ENCODE peak calls at places on chromosomes 11 and 22, in six cellular contexts. One of them, this sample, is unnamed.

GRCh38 chr11:1936072-1936780 is 10.9 kb upstream of the MRPL23 start:
- DNase-seq in HepG2: no peak
- DNase-seq in WTC11: peak; percentile 13
- DNase-seq in H1: no peak
- DNase-seq in K562: no peak
- DNase-seq in GM12878: no peak
- DNase-seq in this sample: no peak

GRCh38 chr11:88414385-88414861 is 76.9 kb upstream of the CTSC start:
- DNase-seq in HepG2: no peak
- DNase-seq in WTC11: no peak
- DNase-seq in H1: no peak
- DNase-seq in K562: peak; percentile 31
- DNase-seq in GM12878: no peak
- DNase-seq in this sample: no peak

GRCh38 chr11:88175707-88176066 is 444 bp upstream of the RAB38 start:
- DNase-seq in HepG2: no peak
- DNase-seq in WTC11: no peak
- DNase-seq in H1: no peak
- DNase-seq in K562: no peak
- DNase-seq in GM12878: no peak
- DNase-seq in this sample: peak; percentile 26

GRCh38 chr22:45864959-45865496 is 111.9 kb downstream of the WNT7B start:
- DNase-seq in HepG2: no peak
- DNase-seq in WTC11: no peak
- DNase-seq in H1: no peak
- DNase-seq in K562: no peak
- DNase-seq in GM12878: no peak
- DNase-seq in this sample: no peak

GRCh38 chr22:46091277-46091977 is 58.9 kb upstream of the PPARA start:
- DNase-seq in HepG2: no peak
- DNase-seq in WTC11: no peak
- DNase-seq in H1: no peak
- DNase-seq in K562: no peak
- DNase-seq in GM12878: no peak
- DNase-seq in this sample: no peak

GRCh38 chr11:787084-787675 is 2.7 kb downstream of the CEND1 start:
- DNase-seq in HepG2: no peak
- DNase-seq in WTC11: no peak
- DNase-seq in H1: no peak
- DNase-seq in K562: no peak
- DNase-seq in GM12878: no peak
- DNase-seq in this sample: no peak

GRCh38 chr11:78762105-78762504 is 187.4 kb upstream of the NARS2 start:
- DNase-seq in HepG2: no peak
- DNase-seq in WTC11: no peak
- DNase-seq in H1: no peak
- DNase-seq in K562: no peak
- DNase-seq in GM12878: no peak
- DNase-seq in this sample: no peak

GRCh38 chr11:130485983-130486970 is 37.8 kb downstream of the ADAMTS15 start:
- DNase-seq in HepG2: no peak
- DNase-seq in WTC11: no peak
- DNase-seq in H1: no peak
- DNase-seq in K562: no peak
- DNase-seq in GM12878: no peak
- DNase-seq in this sample: no peak

GRCh38 chr11:10568486-10568941 is at the start of gene LYVE1:
- DNase-seq in HepG2: peak; percentile 65
- DNase-seq in WTC11: no peak
- DNase-seq in H1: no peak
- DNase-seq in K562: no peak
- DNase-seq in GM12878: no peak
- DNase-seq in this sample: no peak

GRCh38 chr11:65479184-65480145 is 19.4 kb upstream of the MALAT1 start:
- DNase-seq in HepG2: no peak
- DNase-seq in WTC11: peak; percentile 43
- DNase-seq in H1: no peak
- DNase-seq in K562: no peak
- DNase-seq in GM12878: no peak
- DNase-seq in this sample: peak; percentile 83

GRCh38 chr22:25955323-25955722 is 213.3 kb downstream of the MYO18B start:
- DNase-seq in HepG2: no peak
- DNase-seq in WTC11: no peak
- DNase-seq in H1: no peak
- DNase-seq in K562: peak; percentile 9
- DNase-seq in GM12878: no peak
- DNase-seq in this sample: peak; percentile 26

GRCh38 chr11:94732617-94733292 is 35.4 kb upstream of the AMOTL1 start:
- DNase-seq in HepG2: no peak
- DNase-seq in WTC11: no peak
- DNase-seq in H1: no peak
- DNase-seq in K562: no peak
- DNase-seq in GM12878: no peak
- DNase-seq in this sample: no peak
- TF ChIP-seq CREB1 in HepG2: no peak
- TF ChIP-seq CREB1 in WTC11: no peak
- TF ChIP-seq CREB1 in H1: no peak
- TF ChIP-seq CREB1 in K562: no peak
- TF ChIP-seq CREB1 in GM12878: no peak
- TF ChIP-seq CREB1 in this sample: no peak

GRCh38 chr22:22655452-22656108 is 11.2 kb downstream of the GGTLC2 start:
- DNase-seq in HepG2: no peak
- DNase-seq in WTC11: no peak
- DNase-seq in H1: no peak
- DNase-seq in K562: no peak
- DNase-seq in GM12878: no peak
- DNase-seq in this sample: no peak
- TF ChIP-seq CTCF in HepG2: no peak
- TF ChIP-seq CTCF in WTC11: no peak
- TF ChIP-seq CTCF in H1: no peak
- TF ChIP-seq CTCF in K562: no peak
- TF ChIP-seq CTCF in GM12878: no peak
- TF ChIP-seq CTCF in this sample: no peak

DNA sequence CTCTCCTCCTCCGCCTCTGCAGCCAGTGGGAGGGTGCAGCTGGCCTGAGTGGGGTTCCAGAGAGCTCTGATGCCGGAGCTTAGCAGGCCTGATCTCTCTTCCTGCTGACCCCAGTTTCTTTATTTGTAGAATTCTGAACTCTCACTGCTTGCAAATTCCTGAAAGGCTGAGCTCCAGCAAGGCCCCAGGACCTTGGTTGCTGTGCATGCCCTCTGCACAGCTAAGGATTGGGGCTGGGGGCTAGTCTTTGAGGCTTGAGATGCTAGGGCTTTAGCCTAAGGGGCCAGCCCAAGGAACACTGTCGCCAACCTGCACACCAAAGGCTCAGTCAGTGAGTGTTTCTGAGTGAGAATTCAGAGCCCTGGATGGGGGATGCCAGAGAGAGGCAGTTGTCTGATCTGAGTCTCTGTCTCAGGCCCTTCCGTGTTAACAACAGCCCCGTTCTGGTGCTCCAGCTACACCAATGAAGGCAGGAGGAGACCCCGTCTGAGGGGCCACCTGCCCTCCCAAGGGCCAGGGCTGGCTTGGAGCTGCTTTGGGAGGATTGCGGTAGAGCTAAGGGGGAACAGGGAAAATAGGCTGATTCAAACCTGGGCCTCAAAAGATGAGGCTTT is 106.0 kb upstream of the LMO1 start:
- DNase-seq in HepG2: no peak
- DNase-seq in WTC11: no peak
- DNase-seq in H1: no peak
- DNase-seq in K562: no peak
- DNase-seq in GM12878: no peak
- DNase-seq in this sample: no peak
- TF ChIP-seq CREB1 in HepG2: no peak
- TF ChIP-seq CREB1 in WTC11: no peak
- TF ChIP-seq CREB1 in H1: no peak
- TF ChIP-seq CREB1 in K562: no peak
- TF ChIP-seq CREB1 in GM12878: no peak
- TF ChIP-seq CREB1 in this sample: no peak

GRCh38 chr11:61650781-61651571 is 29.2 kb upstream of the DAGLA start:
- DNase-seq in HepG2: no peak
- DNase-seq in WTC11: peak; percentile 78
- DNase-seq in H1: no peak
- DNase-seq in K562: peak; percentile 52
- DNase-seq in GM12878: no peak
- DNase-seq in this sample: peak; percentile 79
- TF ChIP-seq CTCF in HepG2: no peak
- TF ChIP-seq CTCF in WTC11: no peak
- TF ChIP-seq CTCF in H1: no peak
- TF ChIP-seq CTCF in K562: no peak
- TF ChIP-seq CTCF in GM12878: no peak
- TF ChIP-seq CTCF in this sample: no peak

DNA sequence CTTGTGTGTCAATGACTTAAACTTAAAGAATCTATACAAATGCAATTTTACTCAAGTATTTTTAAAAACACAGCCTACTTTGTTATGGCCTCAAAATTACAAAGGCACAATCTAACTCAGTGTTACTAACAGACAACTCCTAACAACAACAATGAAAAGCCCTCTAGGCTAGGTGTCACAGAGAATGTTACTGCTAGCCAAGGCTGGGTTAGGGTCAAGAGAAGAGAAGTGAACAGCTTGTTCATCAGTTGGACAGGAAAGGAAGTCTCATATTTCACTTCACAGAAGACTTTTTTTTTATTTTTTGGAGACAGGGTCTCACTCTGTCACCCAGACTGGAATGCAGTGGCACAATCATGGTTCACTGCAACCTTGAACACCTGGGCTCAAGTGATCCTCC is 26.0 kb downstream of the CLDN25 start:
- DNase-seq in HepG2: no peak
- DNase-seq in WTC11: no peak
- DNase-seq in H1: no peak
- DNase-seq in K562: no peak
- DNase-seq in GM12878: no peak
- DNase-seq in this sample: no peak
- TF ChIP-seq CREB1 in HepG2: no peak
- TF ChIP-seq CREB1 in WTC11: no peak
- TF ChIP-seq CREB1 in H1: no peak
- TF ChIP-seq CREB1 in K562: no peak
- TF ChIP-seq CREB1 in GM12878: no peak
- TF ChIP-seq CREB1 in this sample: no peak

This sample was measured in GM23338.